ENCODE peak calls at places on chromosomes 16 and 17, in four cellular contexts. M, H, U and E are unnamed samples.

GRCh38 chr17:73895157-73895556 is 250.9 kb upstream of the SDK2 start:
- DNase-seq in M (no peak), H (no peak), U (no peak), E (no peak)

GRCh38 chr16:77856455-77857138 is 68.2 kb downstream of the VAT1L start:
- DNase-seq in M (no peak), H (no peak), U (no peak), E (no peak)

GRCh38 chr17:4490637-4491061 is 8.0 kb upstream of the SPNS2 start:
- DNase-seq in M (no peak), H (no peak), U (no peak), E (no peak)

GRCh38 chr16:63568184-63568583 is 1531.9 kb upstream of the CDH8 start:
- DNase-seq in M (no peak), H (no peak), U (no peak), E (no peak)

GRCh38 chr17:15909481-15909991 is 35.4 kb upstream of the ADORA2B start:
- DNase-seq in M (no peak), H (no peak), U (no peak), E (no peak)

GRCh38 chr16:79658301-79659001 is 57.9 kb upstream of the MAF start:
- DNase-seq in M (no peak), H (no peak), U (no peak), E (no peak)

GRCh38 chr17:3693829-3694231 is 2.1 kb downstream of the P2RX5 start:
- DNase-seq in M (no peak), H (no peak), U (peak), E (no peak)

GRCh38 chr17:3474212-3474611 is 1.6 kb upstream of the ASPA start:
- DNase-seq in M (no peak), H (peak), U (no peak), E (no peak)

GRCh38 chr17:43517615-43518386 is 28.3 kb downstream of the ETV4 start:
- DNase-seq in M (peak), H (no peak), U (peak), E (no peak)

GRCh38 chr17:48051278-48051677 is 3.1 kb downstream of the NFE2L1 start:
- DNase-seq in M (no peak), H (no peak), U (no peak), E (no peak)